ENCODE peak calls at places on chromosomes 3 and 15, in eight cellular contexts. One of them, this sample, is unnamed.
A peak's percentile ranks its signal among the peaks of the same experiment; 100 is the strongest.

GRCh38 chr3:151386063-151386462 is 1.5 kb upstream of the P2RY12 start:
- DNase-seq in breast epithelium: no peak
- DNase-seq in NT2/D1: no peak
- DNase-seq in cardiac muscle cell: no peak
- DNase-seq in A549: no peak
- DNase-seq in heart left ventricle: no peak
- DNase-seq in stomach: no peak
- DNase-seq in tibial artery: no peak
- DNase-seq in this sample: peak; percentile 35

GRCh38 chr3:52440671-52441070 is 4.2 kb downstream of the SEMA3G start:
- DNase-seq in heart left ventricle: peak; percentile 44
- DNase-seq in breast epithelium: no peak
- DNase-seq in stomach: no peak
- DNase-seq in tibial artery: peak; percentile 50
- DNase-seq in NT2/D1: no peak
- DNase-seq in A549: no peak
- DNase-seq in cardiac muscle cell: no peak
- DNase-seq in this sample: peak; percentile 89

GRCh38 chr3:61663728-61664492 is 102.5 kb downstream of the PTPRG start:
- DNase-seq in cardiac muscle cell: no peak
- DNase-seq in stomach: no peak
- DNase-seq in breast epithelium: no peak
- DNase-seq in A549: peak; percentile 36
- DNase-seq in heart left ventricle: no peak
- DNase-seq in tibial artery: no peak
- DNase-seq in NT2/D1: peak; percentile 55
- DNase-seq in this sample: peak; percentile 92

GRCh38 chr3:12318758-12319621 is 30.1 kb downstream of the PPARG start:
- DNase-seq in NT2/D1: no peak
- DNase-seq in cardiac muscle cell: no peak
- DNase-seq in breast epithelium: no peak
- DNase-seq in A549: no peak
- DNase-seq in tibial artery: no peak
- DNase-seq in stomach: no peak
- DNase-seq in heart left ventricle: no peak
- DNase-seq in this sample: no peak

GRCh38 chr15:29268706-29269484 is 727 bp downstream of the NSMCE3 start:
- DNase-seq in breast epithelium: peak; percentile 30
- DNase-seq in NT2/D1: peak; percentile 5
- DNase-seq in A549: peak; percentile 53
- DNase-seq in heart left ventricle: peak; percentile 66
- DNase-seq in stomach: no peak
- DNase-seq in tibial artery: peak; percentile 70
- DNase-seq in cardiac muscle cell: peak; percentile 10
- DNase-seq in this sample: no peak

GRCh38 chr3:21962456-21962855 is 211.4 kb upstream of the ZNF385D start:
- DNase-seq in stomach: no peak
- DNase-seq in NT2/D1: no peak
- DNase-seq in tibial artery: no peak
- DNase-seq in breast epithelium: no peak
- DNase-seq in A549: no peak
- DNase-seq in cardiac muscle cell: no peak
- DNase-seq in heart left ventricle: no peak
- DNase-seq in this sample: no peak

GRCh38 chr3:12158387-12159226 is at the start of gene TIMP4:
- DNase-seq in breast epithelium: no peak
- DNase-seq in cardiac muscle cell: no peak
- DNase-seq in stomach: peak; percentile 49
- DNase-seq in heart left ventricle: peak; percentile 78
- DNase-seq in tibial artery: peak; percentile 77
- DNase-seq in A549: peak; percentile 80
- DNase-seq in NT2/D1: peak; percentile 74
- DNase-seq in this sample: peak; percentile 87

GRCh38 chr15:69060041-69060481 is 45.6 kb downstream of the NOX5 start:
- DNase-seq in tibial artery: no peak
- DNase-seq in heart left ventricle: no peak
- DNase-seq in A549: no peak
- DNase-seq in stomach: peak; percentile 57
- DNase-seq in breast epithelium: no peak
- DNase-seq in cardiac muscle cell: peak; percentile 66
- DNase-seq in NT2/D1: no peak
- DNase-seq in this sample: no peak

GRCh38 chr3:30199855-30200254 is 406.5 kb upstream of the TGFBR2 start:
- DNase-seq in A549: no peak
- DNase-seq in stomach: no peak
- DNase-seq in cardiac muscle cell: no peak
- DNase-seq in heart left ventricle: no peak
- DNase-seq in tibial artery: no peak
- DNase-seq in breast epithelium: no peak
- DNase-seq in NT2/D1: no peak
- DNase-seq in this sample: no peak

GRCh38 chr3:170641510-170642236 is 55.8 kb upstream of the SLC7A14 start:
- DNase-seq in NT2/D1: no peak
- DNase-seq in stomach: no peak
- DNase-seq in heart left ventricle: no peak
- DNase-seq in cardiac muscle cell: no peak
- DNase-seq in breast epithelium: no peak
- DNase-seq in A549: no peak
- DNase-seq in tibial artery: no peak
- DNase-seq in this sample: peak; percentile 25

GRCh38 chr3:42349765-42350594 is 60.4 kb downstream of the LYZL4 start:
- DNase-seq in tibial artery: no peak
- DNase-seq in breast epithelium: no peak
- DNase-seq in A549: no peak
- DNase-seq in NT2/D1: no peak
- DNase-seq in cardiac muscle cell: no peak
- DNase-seq in heart left ventricle: no peak
- DNase-seq in stomach: no peak
- DNase-seq in this sample: no peak

GRCh38 chr15:25226360-25226759 is 212.5 kb downstream of the UBE3A start:
- DNase-seq in NT2/D1: no peak
- DNase-seq in breast epithelium: no peak
- DNase-seq in tibial artery: no peak
- DNase-seq in A549: no peak
- DNase-seq in heart left ventricle: peak; percentile 69
- DNase-seq in cardiac muscle cell: no peak
- DNase-seq in stomach: no peak
- DNase-seq in this sample: no peak
- H3K9me3 ChIP-seq in NT2/D1: no peaks in the 10 kb centered on the region
- H3K9me3 ChIP-seq in breast epithelium: peaks cover 98% of the 10 kb centered on the region
- H3K9me3 ChIP-seq in tibial artery: peaks cover 34% of the 10 kb centered on the region
- H3K9me3 ChIP-seq in A549: no peaks in the 10 kb centered on the region
- H3K9me3 ChIP-seq in heart left ventricle: peaks cover 17% of the 10 kb centered on the region
- H3K9me3 ChIP-seq in cardiac muscle cell: no peaks in the 10 kb centered on the region
- H3K9me3 ChIP-seq in stomach: peaks cover 5% of the 10 kb centered on the region
- H3K9me3 ChIP-seq in this sample: no peaks in the 10 kb centered on the region

GRCh38 chr3:57923101-57923500 is 85.1 kb upstream of the FLNB start:
- DNase-seq in NT2/D1: no peak
- DNase-seq in tibial artery: no peak
- DNase-seq in cardiac muscle cell: no peak
- DNase-seq in A549: no peak
- DNase-seq in breast epithelium: no peak
- DNase-seq in stomach: no peak
- DNase-seq in heart left ventricle: no peak
- DNase-seq in this sample: no peak

GRCh38 chr3:57917611-57918010 is 90.6 kb upstream of the FLNB start:
- DNase-seq in NT2/D1: no peak
- DNase-seq in cardiac muscle cell: no peak
- DNase-seq in breast epithelium: no peak
- DNase-seq in heart left ventricle: no peak
- DNase-seq in stomach: no peak
- DNase-seq in A549: no peak
- DNase-seq in tibial artery: no peak
- DNase-seq in this sample: no peak

GRCh38 chr3:57919987-57920386 is 88.2 kb upstream of the FLNB start:
- DNase-seq in breast epithelium: no peak
- DNase-seq in tibial artery: no peak
- DNase-seq in NT2/D1: no peak
- DNase-seq in cardiac muscle cell: no peak
- DNase-seq in A549: no peak
- DNase-seq in stomach: no peak
- DNase-seq in heart left ventricle: no peak
- DNase-seq in this sample: no peak

GRCh38 chr3:57918123-57918837 is 89.9 kb upstream of the FLNB start:
- DNase-seq in stomach: no peak
- DNase-seq in cardiac muscle cell: no peak
- DNase-seq in tibial artery: no peak
- DNase-seq in heart left ventricle: no peak
- DNase-seq in NT2/D1: no peak
- DNase-seq in breast epithelium: no peak
- DNase-seq in A549: no peak
- DNase-seq in this sample: no peak
- H3K9me3 ChIP-seq in stomach: no peaks in the 10 kb centered on the region
- H3K9me3 ChIP-seq in cardiac muscle cell: no peaks in the 10 kb centered on the region
- H3K9me3 ChIP-seq in tibial artery: no peaks in the 10 kb centered on the region
- H3K9me3 ChIP-seq in heart left ventricle: no peaks in the 10 kb centered on the region
- H3K9me3 ChIP-seq in NT2/D1: no peaks in the 10 kb centered on the region
- H3K9me3 ChIP-seq in breast epithelium: no peaks in the 10 kb centered on the region
- H3K9me3 ChIP-seq in A549: no peaks in the 10 kb centered on the region
- H3K9me3 ChIP-seq in this sample: no peaks in the 10 kb centered on the region

GRCh38 chr15:27683126-27683525 is 416.0 kb downstream of the OCA2 start:
- DNase-seq in breast epithelium: no peak
- DNase-seq in A549: no peak
- DNase-seq in stomach: no peak
- DNase-seq in tibial artery: no peak
- DNase-seq in heart left ventricle: no peak
- DNase-seq in NT2/D1: no peak
- DNase-seq in cardiac muscle cell: no peak
- DNase-seq in this sample: no peak

GRCh38 chr15:27685638-27686037 is 413.5 kb downstream of the OCA2 start:
- DNase-seq in A549: no peak
- DNase-seq in breast epithelium: no peak
- DNase-seq in NT2/D1: no peak
- DNase-seq in cardiac muscle cell: no peak
- DNase-seq in stomach: no peak
- DNase-seq in heart left ventricle: no peak
- DNase-seq in tibial artery: no peak
- DNase-seq in this sample: no peak

GRCh38 chr15:27690290-27690689 is 408.8 kb downstream of the OCA2 start:
- DNase-seq in NT2/D1: no peak
- DNase-seq in stomach: no peak
- DNase-seq in A549: no peak
- DNase-seq in breast epithelium: no peak
- DNase-seq in cardiac muscle cell: no peak
- DNase-seq in heart left ventricle: no peak
- DNase-seq in tibial artery: no peak
- DNase-seq in this sample: no peak

GRCh38 chr15:27686376-27686775 is 412.7 kb downstream of the OCA2 start:
- DNase-seq in cardiac muscle cell: no peak
- DNase-seq in A549: peak; percentile 43
- DNase-seq in heart left ventricle: no peak
- DNase-seq in NT2/D1: peak; percentile 15
- DNase-seq in stomach: no peak
- DNase-seq in tibial artery: no peak
- DNase-seq in breast epithelium: no peak
- DNase-seq in this sample: no peak

GRCh38 chr15:27686971-27687370 is 412.1 kb downstream of the OCA2 start:
- DNase-seq in stomach: no peak
- DNase-seq in NT2/D1: no peak
- DNase-seq in tibial artery: no peak
- DNase-seq in A549: no peak
- DNase-seq in heart left ventricle: no peak
- DNase-seq in cardiac muscle cell: no peak
- DNase-seq in breast epithelium: no peak
- DNase-seq in this sample: no peak
- H3K9me3 ChIP-seq in stomach: no peaks in the 10 kb centered on the region
- H3K9me3 ChIP-seq in NT2/D1: peaks cover 28% of the 10 kb centered on the region
- H3K9me3 ChIP-seq in tibial artery: no peaks in the 10 kb centered on the region
- H3K9me3 ChIP-seq in A549: no peaks in the 10 kb centered on the region
- H3K9me3 ChIP-seq in heart left ventricle: no peaks in the 10 kb centered on the region
- H3K9me3 ChIP-seq in cardiac muscle cell: no peaks in the 10 kb centered on the region
- H3K9me3 ChIP-seq in breast epithelium: no peaks in the 10 kb centered on the region
- H3K9me3 ChIP-seq in this sample: no peaks in the 10 kb centered on the region

GRCh38 chr3:136906725-136907124 is 44.7 kb downstream of the NCK1 start:
- DNase-seq in heart left ventricle: no peak
- DNase-seq in tibial artery: no peak
- DNase-seq in NT2/D1: no peak
- DNase-seq in cardiac muscle cell: no peak
- DNase-seq in stomach: no peak
- DNase-seq in breast epithelium: no peak
- DNase-seq in A549: no peak
- DNase-seq in this sample: no peak

GRCh38 chr3:136901391-136901790 is 39.4 kb downstream of the NCK1 start:
- DNase-seq in heart left ventricle: no peak
- DNase-seq in cardiac muscle cell: no peak
- DNase-seq in tibial artery: no peak
- DNase-seq in stomach: no peak
- DNase-seq in NT2/D1: no peak
- DNase-seq in breast epithelium: no peak
- DNase-seq in A549: no peak
- DNase-seq in this sample: no peak

GRCh38 chr3:136905549-136905948 is 43.5 kb downstream of the NCK1 start:
- DNase-seq in cardiac muscle cell: no peak
- DNase-seq in A549: no peak
- DNase-seq in stomach: no peak
- DNase-seq in heart left ventricle: no peak
- DNase-seq in NT2/D1: no peak
- DNase-seq in breast epithelium: no peak
- DNase-seq in tibial artery: no peak
- DNase-seq in this sample: no peak

GRCh38 chr3:136904746-136905145 is 42.7 kb downstream of the NCK1 start:
- DNase-seq in NT2/D1: no peak
- DNase-seq in breast epithelium: no peak
- DNase-seq in stomach: no peak
- DNase-seq in heart left ventricle: no peak
- DNase-seq in tibial artery: no peak
- DNase-seq in cardiac muscle cell: no peak
- DNase-seq in A549: no peak
- DNase-seq in this sample: no peak

GRCh38 chr3:136903899-136904298 is 41.9 kb downstream of the NCK1 start:
- DNase-seq in breast epithelium: no peak
- DNase-seq in A549: no peak
- DNase-seq in cardiac muscle cell: no peak
- DNase-seq in heart left ventricle: no peak
- DNase-seq in stomach: no peak
- DNase-seq in NT2/D1: no peak
- DNase-seq in tibial artery: no peak
- DNase-seq in this sample: no peak
- H3K9me3 ChIP-seq in breast epithelium: peaks cover 28% of the 10 kb centered on the region
- H3K9me3 ChIP-seq in A549: peaks cover 12% of the 10 kb centered on the region
- H3K9me3 ChIP-seq in cardiac muscle cell: no peaks in the 10 kb centered on the region
- H3K9me3 ChIP-seq in heart left ventricle: peaks cover 27% of the 10 kb centered on the region
- H3K9me3 ChIP-seq in stomach: no peaks in the 10 kb centered on the region
- H3K9me3 ChIP-seq in NT2/D1: peaks cover 6% of the 10 kb centered on the region
- H3K9me3 ChIP-seq in tibial artery: peaks cover 6% of the 10 kb centered on the region
- H3K9me3 ChIP-seq in this sample: no peaks in the 10 kb centered on the region

DNA sequence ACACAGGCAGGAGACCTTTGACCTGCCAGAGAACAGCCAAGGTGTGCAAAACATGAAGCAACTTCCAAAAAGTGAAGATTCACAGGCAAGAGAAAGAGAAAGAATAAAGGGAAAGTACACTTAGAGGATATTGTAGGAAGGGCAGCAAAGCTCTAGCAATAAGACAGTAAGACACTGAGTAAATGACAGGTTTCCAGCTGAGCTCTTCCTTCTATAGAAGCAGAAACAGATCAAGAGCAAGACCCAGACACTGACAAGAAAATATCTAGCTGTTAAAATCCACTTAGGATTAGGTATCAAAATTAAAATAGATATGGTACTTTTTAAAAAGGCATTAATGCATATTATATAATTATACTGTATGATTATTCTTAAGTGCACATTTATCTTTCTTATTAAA is 333.4 kb downstream of the RAP2B start:
- DNase-seq in A549: no peak
- DNase-seq in heart left ventricle: no peak
- DNase-seq in NT2/D1: no peak
- DNase-seq in breast epithelium: no peak
- DNase-seq in stomach: no peak
- DNase-seq in tibial artery: no peak
- DNase-seq in cardiac muscle cell: no peak
- DNase-seq in this sample: no peak
- H3K9me3 ChIP-seq in A549: no peaks in the 10 kb centered on the region
- H3K9me3 ChIP-seq in heart left ventricle: no peaks in the 10 kb centered on the region
- H3K9me3 ChIP-seq in NT2/D1: no peaks in the 10 kb centered on the region
- H3K9me3 ChIP-seq in breast epithelium: no peaks in the 10 kb centered on the region
- H3K9me3 ChIP-seq in stomach: no peaks in the 10 kb centered on the region
- H3K9me3 ChIP-seq in tibial artery: no peaks in the 10 kb centered on the region
- H3K9me3 ChIP-seq in cardiac muscle cell: no peaks in the 10 kb centered on the region
- H3K9me3 ChIP-seq in this sample: no peaks in the 10 kb centered on the region